ENCODE peak calls at places on chromosomes 4 and X, in six cellular contexts. Y is GM06990, U is colonic mucosa, H is ovary, T is upper lobe of left lung, G is left lung. E is an unnamed sample.

GRCh38 chrX:134020910-134021309 is 35.5 kb upstream of the GPC3 start:
- DNase-seq in U (no peak), T (no peak), G (no peak), H (no peak), Y (no peak), E (no peak)

GRCh38 chrX:27435031-27435430 is 28.1 kb downstream of the PPP4R3C start:
- DNase-seq in H (no peak), U (no peak), T (no peak), Y (no peak), G (no peak), E (no peak)

GRCh38 chrX:7252013-7252610 is 104.2 kb upstream of the PUDP start:
- DNase-seq in U (peak), Y (no peak), G (no peak), T (peak), H (no peak), E (no peak)

GRCh38 chr4:125316781-125317525 is 2.2 kb downstream of the FAT4 start:
- DNase-seq in T (no peak), U (peak), G (peak), H (peak), Y (no peak), E (no peak)

GRCh38 chrX:146973283-146973682 is 158.7 kb upstream of the CXorf51A start:
- DNase-seq in H (no peak), Y (no peak), U (no peak), G (no peak), T (no peak), E (no peak)

GRCh38 chr4:164408831-164409230 is 345.1 kb upstream of the SMIM31 start:
- DNase-seq in T (no peak), Y (no peak), U (no peak), G (no peak), H (no peak), E (no peak)

GRCh38 chr4:163544407-163545038 is 50.0 kb downstream of the TMA16 start:
- DNase-seq in H (no peak), T (peak), Y (peak), U (peak), G (peak), E (peak)

GRCh38 chr4:2291705-2292651 is 30.1 kb upstream of the MXD4 start:
- DNase-seq in G (peak), T (peak), U (no peak), Y (no peak), H (no peak), E (no peak)

GRCh38 chr4:38925492-38926418 is 58.1 kb downstream of the FAM114A1 start:
- DNase-seq in Y (no peak), T (no peak), H (no peak), G (no peak), U (no peak), E (no peak)

GRCh38 chrX:119757979-119758681 is at the start of gene SOWAHD:
- DNase-seq in H (peak), G (peak), T (peak), U (peak), Y (peak), E (peak)

GRCh38 chr4:38013461-38014366 is 53.5 kb downstream of the PTTG2 start:
- DNase-seq in G (no peak), U (no peak), T (peak), H (no peak), Y (no peak), E (no peak)

GRCh38 chr4:76784237-76784636 is 113.7 kb downstream of the SOWAHB start:
- DNase-seq in U (no peak), Y (no peak), G (no peak), T (no peak), H (no peak), E (no peak)
- TF ChIP-seq CTCF in U (no peak), Y (peak), G (no peak), T (no peak), H (no peak), E (no peak)

GRCh38 chr4:17325098-17325497 is 186.8 kb downstream of the QDPR start:
- DNase-seq in U (no peak), Y (no peak), G (no peak), T (no peak), H (no peak), E (no peak)
- TF ChIP-seq CTCF in U (no peak), Y (no peak), G (no peak), T (no peak), H (no peak), E (no peak)

DNA sequence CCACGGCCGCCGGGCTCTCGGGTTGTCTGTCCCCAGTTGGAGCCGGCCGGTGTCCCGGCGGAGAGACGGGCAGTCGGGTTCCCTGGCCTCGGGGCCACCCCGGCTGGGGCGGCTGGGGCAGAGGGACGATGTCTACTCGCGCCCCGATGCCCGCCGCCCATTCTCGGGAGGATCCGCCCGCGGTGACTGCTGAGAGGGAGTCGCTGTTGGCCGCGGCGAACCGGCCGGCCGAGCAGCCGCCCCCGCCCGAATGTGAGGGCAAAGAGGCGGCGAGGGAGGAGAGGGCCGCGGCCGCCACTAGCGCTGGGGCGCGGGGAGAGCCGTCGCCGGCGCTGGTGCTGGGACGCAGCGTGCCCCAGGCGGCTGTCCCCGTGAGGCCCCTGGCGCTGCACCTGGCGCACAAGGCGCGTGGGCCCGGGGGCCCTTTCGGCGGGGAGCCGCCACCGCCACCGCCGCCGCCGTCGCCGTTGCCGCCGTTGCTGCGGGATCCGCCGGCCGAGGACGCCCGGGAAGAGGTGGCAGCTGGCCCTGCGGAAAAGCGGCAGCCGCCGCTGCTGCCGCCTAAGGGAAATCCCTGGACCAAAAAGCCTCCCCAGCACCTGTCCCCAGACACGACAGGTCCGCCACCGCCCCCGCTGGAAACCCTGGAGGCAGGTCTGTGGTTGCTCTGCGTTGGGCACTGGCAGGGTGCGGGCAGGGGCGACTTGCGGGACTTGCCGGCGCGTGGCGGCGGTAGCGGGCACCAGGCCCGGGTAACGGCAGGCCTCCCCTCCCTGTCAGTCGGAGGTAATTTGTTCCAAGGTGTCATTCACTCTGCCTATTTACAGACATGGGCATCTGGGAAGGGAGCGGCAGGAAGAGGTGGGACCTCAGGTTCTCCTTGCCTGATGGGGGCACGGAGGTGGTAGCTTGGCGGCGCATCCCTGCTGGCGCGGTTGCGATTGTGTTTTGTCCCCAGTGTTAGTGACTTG is 739 bp downstream of the LARP1B start:
- DNase-seq in T (peak), U (peak), Y (peak), G (peak), H (peak), E (peak)
- TF ChIP-seq CTCF in T (peak), U (no peak), Y (peak), G (no peak), H (no peak), E (no peak)

DNA sequence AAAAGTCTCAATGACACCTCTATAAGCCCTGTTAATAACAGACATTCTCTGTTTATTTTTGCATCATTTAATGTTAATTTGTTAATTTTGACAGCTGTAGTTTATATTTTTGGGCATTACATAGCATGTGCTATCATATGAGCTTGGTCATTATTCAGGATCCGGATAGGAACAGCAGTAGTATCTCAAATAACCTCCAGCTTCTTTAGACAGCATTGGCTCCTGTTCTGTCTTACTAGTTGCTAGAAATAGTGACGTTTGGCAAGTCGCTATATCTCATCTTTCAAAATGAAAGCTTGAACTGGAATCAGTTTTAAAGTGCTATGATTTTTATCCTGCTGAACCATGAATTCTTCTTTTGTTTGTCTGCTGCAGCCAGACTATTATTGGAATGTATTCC is 9.0 kb upstream of the ADGRA3 start:
- DNase-seq in G (no peak), Y (no peak), T (no peak), H (no peak), U (no peak), E (no peak)
- TF ChIP-seq CTCF in G (no peak), Y (no peak), T (no peak), H (no peak), U (no peak), E (no peak)

GRCh38 chr4:57153207-57153606 is 43.0 kb upstream of the IGFBP7 start:
- DNase-seq in Y (no peak), G (no peak), H (no peak), T (no peak), U (no peak), E (no peak)
- TF ChIP-seq CTCF in Y (no peak), G (no peak), H (no peak), T (no peak), U (no peak), E (no peak)

GRCh38 chrX:135572436-135572835 is 52.0 kb downstream of the INTS6L start:
- DNase-seq in Y (no peak), G (no peak), T (no peak), H (no peak), U (no peak), E (no peak)
- TF ChIP-seq CTCF in Y (peak), G (peak), T (peak), H (no peak), U (no peak), E (no peak)

GRCh38 chrX:13734278-13735172 is at the start of the genes OFD1 and TRAPPC2:
- DNase-seq in T (peak), U (peak), Y (peak), G (peak), H (peak), E (peak)
- TF ChIP-seq CTCF in T (no peak), U (no peak), Y (no peak), G (no peak), H (no peak), E (no peak)

DNA sequence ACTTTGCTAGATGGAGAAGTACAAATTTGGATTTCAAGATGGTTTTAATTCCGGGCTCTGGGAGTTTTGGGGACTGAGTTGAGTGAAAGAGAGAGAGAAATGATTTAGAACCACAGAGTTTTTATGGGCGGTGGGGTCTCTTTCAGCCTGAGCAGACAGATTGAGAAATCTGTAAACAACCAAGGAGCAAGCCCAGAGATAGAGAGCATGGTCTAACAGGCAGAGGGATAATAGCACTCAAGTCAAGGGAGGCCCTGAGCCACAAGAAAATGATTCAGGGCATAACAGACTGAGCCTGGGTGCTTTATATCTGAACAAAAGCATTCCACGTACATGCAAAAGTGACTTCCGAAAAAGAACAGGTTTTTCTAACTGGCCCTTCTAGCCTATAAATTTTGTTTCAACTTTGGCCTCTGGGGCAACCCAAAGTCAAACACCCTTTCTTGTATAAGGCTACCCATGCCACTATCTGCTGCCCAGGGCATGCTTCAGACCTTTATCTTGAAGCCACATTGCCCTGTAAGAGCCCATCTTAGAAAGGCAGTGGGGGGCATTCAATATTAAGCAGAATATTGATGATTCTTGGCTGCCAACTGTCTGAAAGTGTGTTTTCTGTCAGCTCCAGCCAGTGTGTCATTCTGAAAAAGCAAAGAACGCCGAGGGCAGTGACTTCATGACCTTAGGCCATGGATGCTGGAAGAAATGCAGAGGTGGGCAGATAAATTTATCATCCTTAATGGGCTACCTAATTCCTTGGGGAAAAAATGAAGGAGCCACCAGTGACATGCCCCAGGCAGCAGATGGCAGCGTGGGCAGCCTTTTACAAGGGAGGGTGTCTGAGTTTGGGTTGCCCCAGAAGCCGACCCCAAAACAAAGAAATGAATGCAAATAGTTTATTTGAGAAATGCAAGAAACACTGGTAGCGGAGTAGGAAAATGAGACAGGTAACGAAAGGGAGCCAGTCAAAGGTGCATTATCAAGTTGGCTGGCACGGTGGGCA is 637.6 kb downstream of the MID1IP1 start:
- DNase-seq in Y (no peak), T (no peak), G (no peak), H (no peak), U (no peak), E (no peak)
- TF ChIP-seq CTCF in Y (no peak), T (no peak), G (no peak), H (no peak), U (no peak), E (no peak)

DNA sequence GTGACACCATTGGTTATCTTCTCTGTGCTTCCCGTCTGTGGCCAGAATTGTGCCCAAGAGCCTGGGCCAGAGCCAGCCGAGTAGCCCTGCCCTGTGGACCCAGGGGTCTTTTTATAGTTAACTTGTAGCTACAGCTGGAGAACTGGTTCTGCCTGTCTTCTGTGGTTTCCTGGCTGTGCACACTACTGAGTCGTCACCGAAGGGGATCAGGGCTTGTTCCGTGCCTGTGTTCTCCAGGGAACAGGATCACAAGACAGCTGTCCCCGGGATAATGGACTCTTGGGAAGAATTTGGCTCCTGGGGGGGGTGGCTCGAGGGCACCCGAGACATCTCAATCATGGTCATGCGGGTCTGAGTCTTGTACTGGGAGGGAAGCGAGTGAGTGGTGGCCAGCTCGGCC is 22.1 kb upstream of the OPN1LW start:
- DNase-seq in U (no peak), G (no peak), T (no peak), Y (no peak), H (no peak), E (no peak)
- TF ChIP-seq CTCF in U (no peak), G (no peak), T (no peak), Y (no peak), H (no peak), E (no peak)

GRCh38 chrX:50617183-50617582 is 146.6 kb upstream of the DGKK start:
- DNase-seq in Y (no peak), G (no peak), U (no peak), T (no peak), H (no peak), E (no peak)

GRCh38 chrX:50609796-50610195 is 139.2 kb upstream of the DGKK start:
- DNase-seq in H (no peak), T (no peak), G (no peak), Y (no peak), U (no peak), E (no peak)

GRCh38 chrX:50615570-50616158 is 145.0 kb upstream of the DGKK start:
- DNase-seq in U (no peak), G (no peak), Y (no peak), T (no peak), H (no peak), E (no peak)

GRCh38 chrX:50614460-50614859 is 143.8 kb upstream of the DGKK start:
- DNase-seq in G (no peak), T (no peak), Y (no peak), U (no peak), H (no peak), E (no peak)

DNA sequence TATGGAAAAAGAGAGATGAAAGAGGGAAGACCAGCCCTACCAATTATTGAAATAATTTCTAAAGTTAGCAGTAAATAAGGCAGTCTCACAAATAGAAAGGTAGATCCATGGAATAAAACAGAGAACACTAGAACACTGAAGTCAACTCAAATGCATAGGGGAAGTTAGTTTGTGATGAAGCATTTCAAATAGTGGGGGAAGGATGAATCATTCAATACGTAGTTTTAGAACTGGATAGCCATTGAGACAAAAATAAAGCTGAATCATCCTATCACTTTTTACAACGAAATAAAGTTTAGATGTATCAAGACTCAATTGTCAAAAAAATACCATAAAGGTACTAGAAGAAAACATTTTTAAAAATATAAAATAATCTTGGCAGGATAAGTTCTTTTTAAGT is 143.2 kb upstream of the DGKK start:
- DNase-seq in G (no peak), Y (no peak), H (no peak), T (no peak), U (no peak), E (no peak)
- TF ChIP-seq CTCF in G (no peak), Y (no peak), H (no peak), T (no peak), U (no peak), E (no peak)

E was measured in activated B cell treated with CpG ODN at 0.5 μM for 24 hours.